ENCODE peak calls at places on chromosomes 4 and X, in six cellular contexts. S, L, J, V, E and X are unnamed samples. For H3K4me1, the result is how much of the 10 kb centered on the place peaks cover.

GRCh38 chr4:23827971-23828680 is 61.7 kb downstream of the PPARGC1A start:
- DNase-seq in S (no peak), L (no peak), J (no peak), V (no peak), E (no peak), X (no peak)

GRCh38 chr4:73869130-73870055 is at the start of gene CXCL1:
- DNase-seq in S (peak), L (peak), J (peak), V (peak), E (no peak), X (peak)

GRCh38 chr4:48141048-48141447 is 7.0 kb upstream of the TXK start:
- DNase-seq in S (no peak), L (no peak), J (peak), V (peak), E (no peak), X (no peak)

GRCh38 chrX:108309144-108309543 is 129.1 kb downstream of the COL4A6 start:
- DNase-seq in S (no peak), L (no peak), J (peak), V (no peak), E (no peak), X (no peak)

GRCh38 chrX:119410027-119410819 is 11.1 kb downstream of the SLC25A43 start:
- DNase-seq in S (peak), L (peak), J (peak), V (no peak), E (no peak), X (peak)

GRCh38 chr4:6439120-6439757 is 33.2 kb downstream of the PPP2R2C start:
- DNase-seq in S (no peak), L (no peak), J (no peak), V (no peak), E (no peak), X (no peak)

GRCh38 chr4:157115613-157116340 is 39.8 kb downstream of the GLRB start:
- DNase-seq in S (no peak), L (no peak), J (peak), V (no peak), E (no peak), X (no peak)

GRCh38 chr4:138647433-138647832 is 368.1 kb upstream of the NOCT start:
- DNase-seq in S (no peak), L (no peak), J (no peak), V (no peak), E (no peak), X (no peak)

GRCh38 chr4:47933798-47934197 is 19.4 kb upstream of the NFXL1 start:
- DNase-seq in S (no peak), L (no peak), J (peak), V (peak), E (no peak), X (no peak)

GRCh38 chrX:16633754-16634153 is 16.2 kb upstream of the S100G start:
- DNase-seq in S (no peak), L (no peak), J (no peak), V (peak), E (no peak), X (no peak)

GRCh38 chr4:180527993-180528392 is 1715.2 kb upstream of the TENM3 start:
- DNase-seq in S (no peak), L (no peak), J (no peak), V (no peak), E (no peak), X (no peak)

GRCh38 chr4:154618708-154619315 is 6.4 kb upstream of the FGG start:
- DNase-seq in S (peak), L (no peak), J (peak), V (peak), E (peak), X (peak)

GRCh38 chrX:48580662-48581061 is 6.4 kb downstream of the RBM3 start:
- DNase-seq in S (no peak), L (no peak), J (no peak), V (no peak), E (no peak), X (no peak)

GRCh38 chr4:186557486-186557885 is 2.1 kb upstream of the MTNR1A start:
- DNase-seq in S (no peak), L (no peak), J (no peak), V (no peak), E (no peak), X (no peak)

GRCh38 chr4:119184128-119184527 is 28.4 kb upstream of the USP53 start:
- DNase-seq in S (no peak), L (no peak), J (no peak), V (no peak), E (no peak), X (peak)

GRCh38 chr4:16582526-16582925 is 315.9 kb downstream of the LDB2 start:
- DNase-seq in S (no peak), L (no peak), J (no peak), V (peak), E (no peak), X (no peak)

GRCh38 chr4:168643083-168643795 is 146.4 kb downstream of the PALLD start:
- DNase-seq in S (no peak), L (no peak), J (no peak), V (peak), E (no peak), X (no peak)

GRCh38 chr4:119049342-119049741 is 86.3 kb upstream of the MYOZ2 start:
- DNase-seq in S (no peak), L (no peak), J (no peak), V (no peak), E (no peak), X (no peak)

GRCh38 chr4:147727476-147728028 is 4.3 kb upstream of the ARHGAP10 start:
- DNase-seq in S (no peak), L (no peak), J (no peak), V (no peak), E (no peak), X (no peak)

GRCh38 chrX:110286126-110286525 is 31.8 kb downstream of the AMMECR1 start:
- DNase-seq in S (no peak), L (no peak), J (peak), V (no peak), E (no peak), X (no peak)

GRCh38 chr4:6062133-6062532 is 43.9 kb upstream of the C4orf50 start:
- DNase-seq in S (no peak), L (no peak), J (no peak), V (no peak), E (no peak), X (no peak)

GRCh38 chr4:82984459-82984858 is 26.2 kb downstream of the LIN54 start:
- DNase-seq in S (no peak), L (no peak), J (peak), V (no peak), E (no peak), X (no peak)

GRCh38 chr4:108060164-108060563 is 70.5 kb downstream of the HADH start:
- DNase-seq in S (no peak), L (no peak), J (peak), V (peak), E (no peak), X (no peak)

GRCh38 chr4:5568931-5569330 is 139.4 kb downstream of the EVC2 start:
- DNase-seq in S (no peak), L (no peak), J (no peak), V (no peak), E (no peak), X (no peak)

GRCh38 chr4:118398226-118399090 is 45.7 kb upstream of the PRSS12 start:
- DNase-seq in S (no peak), L (no peak), J (no peak), V (no peak), E (peak), X (no peak)

GRCh38 chr4:83961575-83961974 is 425.7 kb downstream of the GPAT3 start:
- DNase-seq in S (no peak), L (no peak), J (peak), V (no peak), E (no peak), X (no peak)

GRCh38 chr4:61149278-61149677 is 50.8 kb upstream of the ADGRL3 start:
- DNase-seq in S (no peak), L (no peak), J (no peak), V (no peak), E (no peak), X (no peak)

GRCh38 chr4:75644095-75644494 is 13.8 kb upstream of the CDKL2 start:
- DNase-seq in S (no peak), L (no peak), J (no peak), V (no peak), E (no peak), X (no peak)

GRCh38 chr4:55736605-55737183 is 82.9 kb upstream of the EXOC1L start:
- DNase-seq in S (no peak), L (no peak), J (no peak), V (peak), E (no peak), X (no peak)

GRCh38 chr4:46999584-46999983 is 6.2 kb upstream of the GABRA4 start:
- DNase-seq in S (no peak), L (no peak), J (no peak), V (no peak), E (no peak), X (no peak)

GRCh38 chr4:6591305-6591704 is 16.3 kb downstream of the MAN2B2 start:
- DNase-seq in S (no peak), L (no peak), J (no peak), V (no peak), E (no peak), X (no peak)

GRCh38 chr4:76780781-76781697 is 116.9 kb downstream of the SOWAHB start:
- DNase-seq in S (no peak), L (no peak), J (no peak), V (no peak), E (no peak), X (no peak)

DNA sequence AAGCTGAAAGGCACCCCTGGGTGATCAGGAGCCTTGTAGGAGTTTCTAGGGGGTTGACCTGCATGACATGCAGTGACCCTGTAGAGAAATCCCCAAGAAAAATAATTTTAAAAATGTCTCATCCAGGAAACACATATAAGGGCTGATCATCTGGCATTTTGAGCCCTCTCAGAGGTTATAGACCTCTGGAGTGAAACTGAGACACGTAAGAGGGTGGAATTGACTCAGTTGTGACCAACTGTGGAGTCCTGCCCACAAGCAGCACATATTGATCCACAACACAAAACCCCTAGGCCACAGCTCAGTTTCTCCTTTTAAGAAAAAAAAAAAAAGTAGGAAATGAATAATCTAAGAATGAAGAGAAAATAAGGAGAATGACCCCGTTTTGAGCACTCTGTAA is 32.5 kb upstream of the MTMR8 start:
- DNase-seq in S (no peak), L (no peak), J (no peak), V (no peak), E (peak), X (no peak)
- H3K27ac ChIP-seq in S (no peak), L (no peak), J (no peak), V (no peak), E (no peak), X (no peak)

GRCh38 chr4:159102623-159103405 is at the start of gene RAPGEF2:
- DNase-seq in S (peak), L (peak), J (peak), V (peak), E (peak), X (peak)
- TF ChIP-seq EP300 in S (no peak), L (no peak), J (no peak), V (peak), E (peak), X (no peak)

GRCh38 chr4:87121332-87122065 is 98.9 kb downstream of the KLHL8 start:
- DNase-seq in S (no peak), L (no peak), J (no peak), V (no peak), E (no peak), X (no peak)
- H3K4me1 ChIP-seq in S (half or more), L (under half), J (under half), V (under half), E (under half), X (under half)

GRCh38 chrX:350148-350533 is 31.5 kb upstream of the GTPBP6 start:
- DNase-seq in S (no peak), L (no peak), J (no peak), V (no peak), E (no peak), X (no peak)
- H3K27ac ChIP-seq in S (no peak), L (no peak), J (no peak), V (no peak), E (no peak), X (no peak)

GRCh38 chr4:336099-336892 is 1.3 kb upstream of the ZNF141 start:
- DNase-seq in S (no peak), L (peak), J (no peak), V (peak), E (no peak), X (peak)

GRCh38 chr4:338759-339097 is 1.1 kb downstream of the ZNF141 start:
- DNase-seq in S (no peak), L (peak), J (no peak), V (no peak), E (no peak), X (no peak)

GRCh38 chr4:336893-337142 is 796 bp upstream of the ZNF141 start:
- DNase-seq in S (no peak), L (no peak), J (no peak), V (no peak), E (no peak), X (no peak)

GRCh38 chr4:337932-338758 is 531 bp downstream of the ZNF141 start:
- DNase-seq in S (peak), L (peak), J (peak), V (no peak), E (no peak), X (no peak)

DNA sequence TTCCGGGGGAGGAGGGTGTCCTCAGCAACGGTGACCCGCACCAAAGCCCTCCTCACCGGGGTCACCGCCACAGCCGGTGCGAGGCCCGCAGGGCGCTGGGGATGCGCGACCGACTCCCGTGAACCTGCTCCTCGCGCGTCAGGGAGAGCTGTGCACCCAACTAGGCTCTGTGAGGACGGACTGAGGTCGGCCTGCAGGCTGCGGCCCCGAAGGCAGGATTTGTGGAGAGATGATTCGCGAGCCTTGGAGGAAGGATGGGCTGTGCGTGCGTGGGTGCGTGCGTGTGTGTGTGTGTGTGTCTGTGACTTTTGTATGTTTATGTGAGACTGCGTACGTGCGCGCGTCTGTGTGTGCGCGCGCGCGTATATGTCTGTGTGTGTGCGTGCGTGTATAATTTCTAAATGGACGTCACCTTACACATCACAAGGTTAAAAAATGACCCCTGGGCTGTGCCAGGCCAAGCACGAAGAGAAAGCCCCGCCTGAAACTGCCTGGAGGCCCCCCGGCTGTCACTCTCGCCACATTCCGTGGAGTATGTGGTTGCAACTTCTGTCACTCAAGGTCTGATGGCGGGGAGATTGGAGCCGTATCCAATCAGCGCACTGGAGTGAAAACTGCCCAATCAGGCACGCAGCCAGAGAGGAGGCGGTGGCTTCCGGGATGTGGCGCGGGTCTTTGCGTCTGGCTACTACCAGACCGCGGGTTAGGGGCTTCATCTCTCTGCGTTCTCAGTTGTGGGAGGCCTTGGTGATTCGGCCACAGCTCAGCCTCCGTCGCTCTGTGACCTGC is at the start of gene ZNF141:
- DNase-seq in S (peak), L (peak), J (peak), V (peak), E (peak), X (peak)
- TF ChIP-seq EP300 in S (peak), L (no peak), J (no peak), V (no peak), E (peak), X (no peak)

GRCh38 chrX:70171636-70172035 is 5.6 kb upstream of the DGAT2L6 start:
- DNase-seq in S (no peak), L (no peak), J (no peak), V (no peak), E (no peak), X (no peak)

GRCh38 chrX:70175338-70175737 is 1.9 kb upstream of the DGAT2L6 start:
- DNase-seq in S (no peak), L (no peak), J (no peak), V (no peak), E (peak), X (no peak)

GRCh38 chrX:70172226-70172625 is 5.1 kb upstream of the DGAT2L6 start:
- DNase-seq in S (no peak), L (no peak), J (no peak), V (no peak), E (no peak), X (no peak)

GRCh38 chrX:70174754-70175153 is 2.5 kb upstream of the DGAT2L6 start:
- DNase-seq in S (no peak), L (no peak), J (no peak), V (no peak), E (no peak), X (no peak)

GRCh38 chrX:70172964-70173363 is 4.3 kb upstream of the DGAT2L6 start:
- DNase-seq in S (no peak), L (no peak), J (no peak), V (no peak), E (no peak), X (no peak)
- H3K4me1 ChIP-seq in S (under half), L (under half), J (under half), V (under half), E (under half), X (under half)

GRCh38 chr4:153292897-153293674 is 51.4 kb upstream of the MND1 start:
- DNase-seq in S (no peak), L (no peak), J (no peak), V (no peak), E (no peak), X (no peak)
- H3K27ac ChIP-seq in S (no peak), L (peak), J (no peak), V (no peak), E (no peak), X (no peak)

DNA sequence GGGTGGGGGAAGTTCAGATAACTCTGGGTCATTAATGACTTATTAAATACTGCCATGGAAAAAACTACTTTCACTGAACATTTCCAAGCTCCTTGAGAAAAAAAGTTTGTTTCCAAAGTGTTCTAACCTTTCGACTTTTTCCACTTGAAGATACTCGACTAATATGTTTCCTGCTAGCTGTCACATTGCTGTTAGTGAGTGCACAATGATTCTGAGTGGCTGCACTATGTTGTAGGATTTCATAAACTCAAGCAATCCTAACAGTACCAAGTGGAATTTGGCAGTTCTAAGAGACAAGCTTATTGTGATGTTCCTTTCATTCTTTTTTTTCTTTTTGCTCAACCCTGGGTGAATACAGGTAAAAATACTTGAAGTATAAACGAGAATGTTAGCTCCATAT is 33.4 kb downstream of the GRXCR1 start:
- DNase-seq in S (no peak), L (no peak), J (no peak), V (no peak), E (no peak), X (no peak)
- TF ChIP-seq EP300 in S (no peak), L (no peak), J (no peak), V (no peak), E (no peak), X (no peak)